ENCODE peak calls at places on chromosomes 4 and X, in six cellular contexts. M is A549, T is HCT116, N is endothelial cell of umbilical vein, Z is GM12892, Y is NB4. O is an unnamed sample.

GRCh38 chrX:116490091-116490490 is 27.3 kb upstream of the CT83 start:
- DNase-seq in M (no peak), T (no peak), N (peak; percentile 1), Z (no peak), Y (peak; percentile 0), O (no peak)

GRCh38 chr4:173521474-173522159 is 8.4 kb downstream of the HAND2 start:
- DNase-seq in M (no peak), T (no peak), N (no peak), Z (no peak), Y (no peak), O (no peak)

GRCh38 chr4:89000844-89001360 is 56.1 kb downstream of the FAM13A start:
- DNase-seq in M (peak; percentile 1), T (no peak), N (peak; percentile 72), Z (no peak), Y (peak; percentile 3), O (peak; percentile 86)

GRCh38 chrX:140526138-140526537 is 21.3 kb upstream of the SOX3 start:
- DNase-seq in M (no peak), T (no peak), N (no peak), Z (no peak), Y (no peak), O (no peak)

GRCh38 chr4:165191253-165191652 is 16.1 kb upstream of the KLHL2 start:
- DNase-seq in M (no peak), T (no peak), N (no peak), Z (no peak), Y (no peak), O (no peak)

GRCh38 chrX:29071525-29071924 is 484.3 kb downstream of the IL1RAPL1 start:
- DNase-seq in M (no peak), T (no peak), N (peak; percentile 0), Z (no peak), Y (no peak), O (no peak)

GRCh38 chr4:10032625-10033024 is 11.3 kb upstream of the SLC2A9 start:
- DNase-seq in M (no peak), T (peak; percentile 13), N (no peak), Z (no peak), Y (peak; percentile 87), O (peak; percentile 14)

GRCh38 chr4:83138979-83139378 is 24.4 kb upstream of the PLAC8 start:
- DNase-seq in M (no peak), T (no peak), N (no peak), Z (no peak), Y (no peak), O (no peak)

GRCh38 chr4:160877087-160877790 is 1286.6 kb downstream of the FSTL5 start:
- DNase-seq in M (no peak), T (no peak), N (no peak), Z (no peak), Y (no peak), O (no peak)

GRCh38 chrX:2559124-2559523 is 58.3 kb upstream of the DHRSX start:
- DNase-seq in M (no peak), T (no peak), N (no peak), Z (no peak), Y (no peak), O (no peak)

GRCh38 chrX:151754042-151754419 is 19.5 kb downstream of the CNGA2 start:
- DNase-seq in M (peak; percentile 11), T (peak; percentile 10), N (no peak), Z (no peak), Y (no peak), O (no peak)

GRCh38 chr4:68369474-68369805 is 19.6 kb upstream of the YTHDC1 start:
- DNase-seq in M (no peak), T (peak; percentile 32), N (no peak), Z (no peak), Y (no peak), O (no peak)

GRCh38 chr4:154781126-154781982 is at the start of gene RBM46:
- DNase-seq in M (no peak), T (no peak), N (no peak), Z (no peak), Y (no peak), O (no peak)

GRCh38 chr4:7817877-7818675 is 121.6 kb downstream of the AFAP1 start:
- DNase-seq in M (no peak), T (no peak), N (no peak), Z (no peak), Y (no peak), O (no peak)

GRCh38 chr4:613126-613525 is 12.2 kb upstream of the PDE6B start:
- DNase-seq in M (no peak), T (no peak), N (no peak), Z (no peak), Y (no peak), O (no peak)

GRCh38 chrX:153623310-153624029 is 23.5 kb upstream of the DUSP9 start:
- DNase-seq in M (no peak), T (no peak), N (no peak), Z (no peak), Y (no peak), O (no peak)

DNA sequence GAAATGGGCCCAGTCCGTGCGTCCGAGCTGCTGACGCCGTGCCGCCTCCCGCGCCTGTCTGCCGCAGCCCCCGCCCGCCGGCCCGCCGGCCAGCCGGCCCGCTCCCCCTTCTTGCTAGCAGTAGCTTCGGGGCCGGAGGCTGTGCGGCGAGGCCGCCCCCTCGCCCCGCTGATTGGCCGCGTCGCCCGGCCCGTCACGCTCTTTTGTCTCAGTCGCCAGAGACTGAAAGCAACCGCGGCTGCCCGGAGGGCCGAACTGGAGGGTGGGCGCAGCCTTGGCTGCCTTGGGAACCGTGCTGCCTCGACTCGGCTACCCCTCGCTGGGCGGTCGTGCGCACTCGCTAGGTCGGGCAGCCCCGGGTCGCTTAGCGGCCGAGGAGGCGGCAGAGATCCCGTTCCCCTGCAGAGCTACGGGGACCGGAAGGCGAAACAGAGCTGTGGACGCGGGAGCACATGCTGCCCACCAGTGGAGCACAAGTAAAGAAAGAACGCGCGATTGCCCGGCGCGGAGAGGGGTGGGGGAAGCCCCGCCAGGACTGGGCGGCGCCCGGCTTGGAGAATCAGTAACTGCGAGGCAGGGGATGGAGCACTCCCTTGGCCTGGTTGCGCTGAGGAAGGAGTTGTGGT is at the start of gene ZCCHC18:
- DNase-seq in M (peak; percentile 43), T (no peak), N (peak; percentile 82), Z (peak; percentile 51), Y (peak; percentile 53), O (peak; percentile 9)
- TF ChIP-seq POLR2A in M (no peak), T (no peak), N (no peak), Z (peak; percentile 55), Y (no peak), O (no peak)

GRCh38 chr4:40301592-40301991 is 33.5 kb upstream of the CHRNA9 start:
- DNase-seq in M (no peak), T (no peak), N (no peak), Z (no peak), Y (no peak), O (no peak)
- TF ChIP-seq POLR2A in M (no peak), T (no peak), N (no peak), Z (peak; percentile 42), Y (no peak), O (no peak)

DNA sequence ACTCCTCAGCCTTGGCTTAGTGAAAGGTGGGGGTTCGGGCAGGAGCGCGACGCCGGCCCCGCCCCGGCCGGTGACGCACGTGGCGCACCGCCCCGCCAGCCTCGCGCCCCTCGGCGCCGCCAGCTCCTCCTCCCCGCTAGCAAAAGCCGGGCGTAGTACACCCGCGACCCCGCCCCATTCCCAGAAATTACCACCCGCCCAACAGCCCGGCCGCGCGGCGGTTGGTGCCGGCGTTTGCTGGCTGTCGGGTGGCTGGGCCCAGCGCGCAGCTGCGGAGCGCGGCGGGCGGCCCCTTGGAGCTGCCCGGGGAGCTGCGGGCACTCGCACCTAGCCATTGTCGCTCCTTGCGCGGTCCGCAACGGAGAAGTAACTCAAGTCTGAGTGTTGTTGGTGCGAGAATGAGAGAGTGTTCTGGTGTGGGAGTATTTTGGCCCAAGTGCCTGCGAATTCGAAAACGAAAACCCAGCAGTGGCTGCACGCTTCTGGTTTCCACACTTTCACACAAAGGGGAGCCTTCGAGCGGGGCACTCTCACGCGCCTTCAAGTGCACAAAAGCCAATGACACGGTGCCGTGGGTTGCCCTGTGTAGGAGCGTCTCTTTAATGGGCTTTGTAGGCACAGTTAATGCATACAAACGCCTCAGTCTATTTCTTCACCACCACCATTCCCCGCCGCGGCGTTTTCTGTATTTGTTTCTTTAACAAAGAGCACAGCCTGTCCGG is 1.0 kb upstream of the ELF2 start:
- DNase-seq in M (peak; percentile 58), T (peak; percentile 85), N (peak; percentile 96), Z (peak; percentile 63), Y (peak; percentile 97), O (peak; percentile 95)
- TF ChIP-seq POLR2A in M (peak; percentile 92), T (peak; percentile 84), N (peak; percentile 75), Z (peak; percentile 41), Y (peak; percentile 95), O (peak; percentile 99)

GRCh38 chr4:77715414-77716290 is 103.5 kb downstream of the CNOT6L start:
- DNase-seq in M (no peak), T (no peak), N (no peak), Z (no peak), Y (no peak), O (no peak)
- TF ChIP-seq POLR2A in M (no peak), T (no peak), N (no peak), Z (no peak), Y (no peak), O (no peak)